ENCODE peak calls at places on chromosomes 16 and 17, in five cellular contexts. One of them, this sample, is unnamed.

GRCh38 chr17:38871247-38871991 is 1.6 kb downstream of the LASP1 start:
- DNase-seq in cardiac fibroblast: peak; percentile 83
- DNase-seq in heart left ventricle: peak; percentile 58
- DNase-seq in neural progenitor cell: peak; percentile 17
- DNase-seq in epithelial cell of esophagus: peak; percentile 81
- DNase-seq in this sample: peak; percentile 87

GRCh38 chr17:29095439-29095838 is 52.5 kb downstream of the PIPOX start:
- DNase-seq in cardiac fibroblast: no peak
- DNase-seq in heart left ventricle: no peak
- DNase-seq in neural progenitor cell: no peak
- DNase-seq in epithelial cell of esophagus: no peak
- DNase-seq in this sample: no peak

GRCh38 chr16:915546-915945 is 55.2 kb downstream of the LMF1 start:
- DNase-seq in cardiac fibroblast: no peak
- DNase-seq in heart left ventricle: no peak
- DNase-seq in neural progenitor cell: no peak
- DNase-seq in epithelial cell of esophagus: no peak
- DNase-seq in this sample: no peak

GRCh38 chr17:41101586-41102259 is at the start of gene KRTAP4-16:
- DNase-seq in cardiac fibroblast: no peak
- DNase-seq in heart left ventricle: no peak
- DNase-seq in neural progenitor cell: peak; percentile 13
- DNase-seq in epithelial cell of esophagus: no peak
- DNase-seq in this sample: no peak

GRCh38 chr16:1019234-1019933 is 37.8 kb downstream of the SOX8 start:
- DNase-seq in cardiac fibroblast: peak; percentile 64
- DNase-seq in heart left ventricle: peak; percentile 56
- DNase-seq in neural progenitor cell: peak; percentile 92
- DNase-seq in epithelial cell of esophagus: no peak
- DNase-seq in this sample: no peak

GRCh38 chr17:29394761-29395160 is 4.6 kb downstream of the TAOK1 start:
- DNase-seq in cardiac fibroblast: no peak
- DNase-seq in heart left ventricle: no peak
- DNase-seq in neural progenitor cell: no peak
- DNase-seq in epithelial cell of esophagus: no peak
- DNase-seq in this sample: no peak

GRCh38 chr16:22007509-22008214 is at the start of gene MOSMO:
- DNase-seq in cardiac fibroblast: peak; percentile 72
- DNase-seq in heart left ventricle: peak; percentile 81
- DNase-seq in neural progenitor cell: peak; percentile 83
- DNase-seq in epithelial cell of esophagus: peak; percentile 76
- DNase-seq in this sample: peak; percentile 74

GRCh38 chr17:2929881-2930533 is 133.4 kb downstream of the OR1D5 start:
- DNase-seq in cardiac fibroblast: peak; percentile 44
- DNase-seq in heart left ventricle: peak; percentile 39
- DNase-seq in neural progenitor cell: peak; percentile 87
- DNase-seq in epithelial cell of esophagus: peak; percentile 60
- DNase-seq in this sample: peak; percentile 60

GRCh38 chr16:56355786-56356275 is 69.5 kb downstream of the AMFR start:
- DNase-seq in cardiac fibroblast: no peak
- DNase-seq in heart left ventricle: no peak
- DNase-seq in neural progenitor cell: no peak
- DNase-seq in epithelial cell of esophagus: no peak
- DNase-seq in this sample: no peak

GRCh38 chr17:82520041-82520910 is 744 bp downstream of the FOXK2 start:
- DNase-seq in cardiac fibroblast: peak; percentile 46
- DNase-seq in heart left ventricle: peak; percentile 24
- DNase-seq in neural progenitor cell: peak; percentile 53
- DNase-seq in epithelial cell of esophagus: peak; percentile 41
- DNase-seq in this sample: peak; percentile 30

GRCh38 chr16:66304151-66304550 is 62.3 kb upstream of the CDH5 start:
- DNase-seq in cardiac fibroblast: no peak
- DNase-seq in heart left ventricle: no peak
- DNase-seq in neural progenitor cell: no peak
- DNase-seq in epithelial cell of esophagus: no peak
- DNase-seq in this sample: no peak

GRCh38 chr16:66204761-66205160 is 161.7 kb upstream of the CDH5 start:
- DNase-seq in cardiac fibroblast: peak; percentile 29
- DNase-seq in heart left ventricle: no peak
- DNase-seq in neural progenitor cell: no peak
- DNase-seq in epithelial cell of esophagus: no peak
- DNase-seq in this sample: peak; percentile 53

GRCh38 chr16:72092832-72093447 is 480 bp downstream of the TXNL4B start:
- DNase-seq in cardiac fibroblast: peak; percentile 82
- DNase-seq in heart left ventricle: no peak
- DNase-seq in neural progenitor cell: peak; percentile 51
- DNase-seq in epithelial cell of esophagus: peak; percentile 67
- DNase-seq in this sample: peak; percentile 55

GRCh38 chr17:35546489-35546888 is 9.0 kb upstream of the SLFN12L start:
- DNase-seq in cardiac fibroblast: no peak
- DNase-seq in heart left ventricle: no peak
- DNase-seq in neural progenitor cell: no peak
- DNase-seq in epithelial cell of esophagus: no peak
- DNase-seq in this sample: no peak

GRCh38 chr17:4738136-4739121 is 1.2 kb upstream of the ZMYND15 start:
- DNase-seq in cardiac fibroblast: no peak
- DNase-seq in heart left ventricle: no peak
- DNase-seq in neural progenitor cell: peak; percentile 33
- DNase-seq in epithelial cell of esophagus: peak; percentile 90
- DNase-seq in this sample: peak; percentile 45

GRCh38 chr16:30953511-30954124 is 3.9 kb upstream of the SETD1A start:
- DNase-seq in cardiac fibroblast: peak; percentile 79
- DNase-seq in heart left ventricle: no peak
- DNase-seq in neural progenitor cell: peak; percentile 97
- DNase-seq in epithelial cell of esophagus: peak; percentile 78
- DNase-seq in this sample: peak; percentile 66

GRCh38 chr17:64183815-64184397 is 54.0 kb upstream of the ERN1 start:
- DNase-seq in cardiac fibroblast: peak; percentile 77
- DNase-seq in heart left ventricle: no peak
- DNase-seq in neural progenitor cell: no peak
- DNase-seq in epithelial cell of esophagus: peak; percentile 26
- DNase-seq in this sample: peak; percentile 17

GRCh38 chr17:41813699-41814124 is 908 bp downstream of the FKBP10 start:
- DNase-seq in cardiac fibroblast: no peak
- DNase-seq in heart left ventricle: no peak
- DNase-seq in neural progenitor cell: no peak
- DNase-seq in epithelial cell of esophagus: no peak
- DNase-seq in this sample: no peak

GRCh38 chr16:27628216-27628945 is 78.4 kb downstream of the KATNIP start:
- DNase-seq in cardiac fibroblast: no peak
- DNase-seq in heart left ventricle: no peak
- DNase-seq in neural progenitor cell: peak; percentile 49
- DNase-seq in epithelial cell of esophagus: no peak
- DNase-seq in this sample: no peak

GRCh38 chr16:52729731-52730130 is 182.8 kb upstream of the TOX3 start:
- DNase-seq in cardiac fibroblast: no peak
- DNase-seq in heart left ventricle: no peak
- DNase-seq in neural progenitor cell: peak; percentile 33
- DNase-seq in epithelial cell of esophagus: no peak
- DNase-seq in this sample: no peak

GRCh38 chr17:39755550-39756375 is 18.0 kb downstream of the GRB7 start:
- DNase-seq in cardiac fibroblast: no peak
- DNase-seq in heart left ventricle: no peak
- DNase-seq in neural progenitor cell: no peak
- DNase-seq in epithelial cell of esophagus: no peak
- DNase-seq in this sample: no peak

GRCh38 chr16:24990803-24991202 is 24.4 kb downstream of the ARHGAP17 start:
- DNase-seq in cardiac fibroblast: no peak
- DNase-seq in heart left ventricle: no peak
- DNase-seq in neural progenitor cell: no peak
- DNase-seq in epithelial cell of esophagus: no peak
- DNase-seq in this sample: no peak

GRCh38 chr17:67139784-67140665 is 95.7 kb downstream of the CACNG1 start:
- DNase-seq in cardiac fibroblast: peak; percentile 68
- DNase-seq in heart left ventricle: no peak
- DNase-seq in neural progenitor cell: peak; percentile 23
- DNase-seq in epithelial cell of esophagus: peak; percentile 36
- DNase-seq in this sample: peak; percentile 66

GRCh38 chr17:78679495-78680395 is 102.3 kb downstream of the CYTH1 start:
- DNase-seq in cardiac fibroblast: no peak
- DNase-seq in heart left ventricle: no peak
- DNase-seq in neural progenitor cell: no peak
- DNase-seq in epithelial cell of esophagus: no peak
- DNase-seq in this sample: peak; percentile 23

GRCh38 chr16:3980311-3981111 is 100.0 kb upstream of the CREBBP start:
- DNase-seq in cardiac fibroblast: peak; percentile 63
- DNase-seq in heart left ventricle: no peak
- DNase-seq in neural progenitor cell: no peak
- DNase-seq in epithelial cell of esophagus: peak; percentile 31
- DNase-seq in this sample: peak; percentile 14

DNA sequence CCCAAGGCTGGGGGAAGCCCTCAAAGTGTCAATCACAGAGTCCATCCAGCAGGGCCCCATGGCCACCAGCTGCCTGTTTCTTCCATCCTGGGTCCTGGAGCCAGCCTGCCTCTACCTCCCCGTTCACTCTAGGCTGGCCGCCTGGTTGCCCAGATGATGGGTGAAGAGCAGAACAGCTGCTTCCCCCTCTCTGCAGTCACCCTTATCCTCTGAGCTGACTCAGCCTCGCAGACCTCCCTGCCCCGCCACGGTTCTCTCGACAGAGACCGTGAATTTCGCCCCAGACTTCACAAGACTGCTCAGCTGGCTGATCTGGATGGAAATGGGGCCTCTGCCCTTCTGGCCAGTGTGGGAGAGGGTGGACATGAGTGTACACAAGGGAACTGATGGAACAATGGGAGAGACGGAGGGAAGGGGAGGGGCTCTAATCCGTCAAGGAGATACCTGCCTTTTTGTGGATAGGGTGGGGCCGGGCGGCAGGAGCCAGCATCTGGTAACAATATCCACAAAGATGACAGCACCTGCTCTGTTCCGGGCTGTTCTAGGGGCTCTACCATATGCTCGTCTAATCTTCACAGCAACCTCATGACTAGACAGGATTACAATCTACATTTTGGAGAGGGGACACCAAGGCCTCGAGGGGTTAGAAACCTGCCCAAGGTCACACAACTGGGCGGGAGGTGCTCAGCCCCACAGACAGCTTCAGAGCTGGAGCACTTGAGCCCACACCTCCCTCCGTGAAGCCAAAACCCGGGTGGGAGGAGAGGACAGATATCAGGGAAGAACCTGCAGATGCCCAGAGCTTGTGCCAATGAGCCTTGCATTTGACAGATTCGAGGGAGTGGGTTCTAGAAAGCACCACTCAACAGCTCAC is 136.0 kb downstream of the SDK2 start:
- DNase-seq in cardiac fibroblast: no peak
- DNase-seq in heart left ventricle: no peak
- DNase-seq in neural progenitor cell: no peak
- DNase-seq in epithelial cell of esophagus: no peak
- DNase-seq in this sample: no peak
- TF ChIP-seq CTCF in cardiac fibroblast: no peak
- TF ChIP-seq CTCF in heart left ventricle: no peak
- TF ChIP-seq CTCF in neural progenitor cell: no peak
- TF ChIP-seq CTCF in epithelial cell of esophagus: no peak
- TF ChIP-seq CTCF in this sample: no peak

GRCh38 chr17:18318122-18318521 is 3.0 kb downstream of the SMCR8 start:
- DNase-seq in cardiac fibroblast: no peak
- DNase-seq in heart left ventricle: no peak
- DNase-seq in neural progenitor cell: no peak
- DNase-seq in epithelial cell of esophagus: no peak
- DNase-seq in this sample: no peak

GRCh38 chr17:18318771-18319450 is 3.8 kb downstream of the SMCR8 start:
- DNase-seq in cardiac fibroblast: no peak
- DNase-seq in heart left ventricle: no peak
- DNase-seq in neural progenitor cell: no peak
- DNase-seq in epithelial cell of esophagus: no peak
- DNase-seq in this sample: no peak

GRCh38 chr17:18320301-18320700 is 5.2 kb downstream of the SMCR8 start:
- DNase-seq in cardiac fibroblast: no peak
- DNase-seq in heart left ventricle: no peak
- DNase-seq in neural progenitor cell: no peak
- DNase-seq in epithelial cell of esophagus: no peak
- DNase-seq in this sample: no peak

GRCh38 chr17:18321309-18321708 is 6.2 kb downstream of the SMCR8 start:
- DNase-seq in cardiac fibroblast: peak; percentile 50
- DNase-seq in heart left ventricle: no peak
- DNase-seq in neural progenitor cell: peak; percentile 51
- DNase-seq in epithelial cell of esophagus: peak; percentile 32
- DNase-seq in this sample: no peak

DNA sequence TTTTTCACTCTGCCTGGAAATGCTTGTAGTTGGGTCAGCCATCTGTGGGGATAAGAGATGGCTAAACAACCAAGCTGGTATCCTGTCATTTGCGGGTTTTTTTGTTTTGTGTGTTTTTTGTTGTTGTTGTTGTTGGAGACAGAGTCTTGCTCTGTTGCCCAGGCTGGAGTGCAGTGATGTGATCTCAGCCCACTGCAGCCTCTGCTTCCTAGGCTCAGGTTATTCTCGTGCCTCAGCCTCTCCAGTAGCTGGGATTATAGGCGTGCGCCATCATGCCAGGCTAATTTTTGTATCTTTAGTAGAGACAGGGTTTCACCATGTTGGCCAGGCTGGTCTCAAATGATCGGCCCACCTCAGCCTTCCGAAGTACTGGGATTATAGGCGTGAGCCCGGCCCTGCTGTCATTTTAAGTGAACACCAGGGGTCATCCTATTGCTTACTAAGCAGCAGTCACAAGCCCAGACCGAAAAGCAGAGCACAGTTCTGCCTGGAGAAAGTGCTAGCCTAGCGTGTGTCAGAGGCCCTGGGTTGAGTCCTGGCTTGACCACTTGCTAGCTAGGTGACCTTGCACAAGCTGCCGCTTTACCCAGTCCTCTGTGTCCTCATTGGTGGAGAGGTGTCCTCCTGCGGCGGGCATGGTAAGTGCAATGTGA is 4.6 kb downstream of the SMCR8 start:
- DNase-seq in cardiac fibroblast: peak; percentile 72
- DNase-seq in heart left ventricle: no peak
- DNase-seq in neural progenitor cell: peak; percentile 80
- DNase-seq in epithelial cell of esophagus: peak; percentile 67
- DNase-seq in this sample: peak; percentile 48
- TF ChIP-seq CTCF in cardiac fibroblast: peak; percentile 48
- TF ChIP-seq CTCF in heart left ventricle: no peak
- TF ChIP-seq CTCF in neural progenitor cell: peak; percentile 64
- TF ChIP-seq CTCF in epithelial cell of esophagus: peak; percentile 56
- TF ChIP-seq CTCF in this sample: peak; percentile 35

GRCh38 chr17:31415004-31415454 is 23.6 kb downstream of the RAB11FIP4 start:
- DNase-seq in cardiac fibroblast: no peak
- DNase-seq in heart left ventricle: no peak
- DNase-seq in neural progenitor cell: no peak
- DNase-seq in epithelial cell of esophagus: no peak
- DNase-seq in this sample: no peak
- TF ChIP-seq CTCF in cardiac fibroblast: no peak
- TF ChIP-seq CTCF in heart left ventricle: no peak
- TF ChIP-seq CTCF in neural progenitor cell: peak; percentile 5
- TF ChIP-seq CTCF in epithelial cell of esophagus: no peak
- TF ChIP-seq CTCF in this sample: no peak

DNA sequence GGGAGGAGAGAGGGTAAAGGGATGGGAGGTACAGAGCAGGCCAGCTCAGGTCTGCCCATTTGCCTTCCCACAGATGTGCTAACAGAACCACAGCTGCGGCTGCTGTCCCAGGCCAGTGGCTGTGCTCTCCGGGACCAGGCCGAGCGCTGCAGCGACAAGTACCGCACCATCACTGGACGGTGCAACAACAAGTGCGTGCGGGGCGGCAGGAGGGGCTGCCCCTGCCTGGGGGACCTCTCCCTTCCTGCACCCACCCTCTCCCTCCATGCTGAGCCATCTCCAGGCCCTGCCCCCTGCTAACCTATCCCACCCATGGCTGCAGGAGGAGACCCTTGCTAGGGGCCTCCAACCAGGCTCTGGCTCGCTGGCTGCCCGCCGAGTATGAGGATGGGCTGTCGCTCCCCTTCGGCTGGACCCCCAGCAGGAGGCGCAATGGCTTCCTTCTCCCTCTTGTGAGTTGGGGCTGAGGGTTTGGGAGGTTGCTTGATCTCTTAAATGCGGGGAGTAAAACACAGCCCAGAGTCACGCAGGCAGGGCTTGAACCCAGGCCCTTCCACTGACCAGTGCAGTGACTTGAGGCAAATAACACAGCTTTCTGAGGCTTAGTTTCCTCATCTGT is 1.2 kb downstream of the EPX start:
- DNase-seq in cardiac fibroblast: no peak
- DNase-seq in heart left ventricle: no peak
- DNase-seq in neural progenitor cell: no peak
- DNase-seq in epithelial cell of esophagus: no peak
- DNase-seq in this sample: no peak
- TF ChIP-seq CTCF in cardiac fibroblast: no peak
- TF ChIP-seq CTCF in heart left ventricle: no peak
- TF ChIP-seq CTCF in neural progenitor cell: peak; percentile 23
- TF ChIP-seq CTCF in epithelial cell of esophagus: no peak
- TF ChIP-seq CTCF in this sample: no peak